ENCODE peak calls at places on chromosome 15, in six cellular contexts. P is SHP77; G is IMR-90; X is NCI-H1092 treated with DMSO at 0.1 percent for 48 hours; F is stimulated activated CD4-positive, alpha-beta T cell treated with anti-CD3 and anti-CD28 coated beads, Interleukin-15, amount 100 ng/mL, for 24 hours; S is H1. U is an unnamed sample.

GRCh38 chr15:23823508-23823907 is 136.4 kb upstream of the NDN start:
- DNase-seq in P (peak), S (peak), G (no peak), X (no peak), F (peak), U (peak)

GRCh38 chr15:80878242-80878866 is 99.2 kb downstream of the CEMIP start:
- DNase-seq in S (no peak), P (no peak), F (no peak), X (no peak), G (peak), U (no peak)

GRCh38 chr15:73959012-73959581 is 32.8 kb downstream of the LOXL1 start:
- DNase-seq in F (no peak), P (no peak), G (no peak), X (peak), S (no peak), U (no peak)

GRCh38 chr15:62469874-62470688 is 305.0 kb upstream of the C2CD4B start:
- DNase-seq in S (no peak), F (no peak), P (no peak), G (peak), X (no peak), U (no peak)

GRCh38 chr15:70265466-70265978 is 167.8 kb upstream of the TLE3 start:
- DNase-seq in X (no peak), S (no peak), F (no peak), P (no peak), G (no peak), U (no peak)

GRCh38 chr15:64634576-64635485 is 140.6 kb downstream of the RBPMS2 start:
- DNase-seq in F (peak), G (no peak), X (peak), P (no peak), S (peak), U (peak)

GRCh38 chr15:95284933-95285401 is 1045.5 kb upstream of the NR2F2 start:
- DNase-seq in F (peak), G (peak), S (no peak), X (no peak), P (no peak), U (no peak)

GRCh38 chr15:88909956-88910831 is 3.0 kb downstream of the MFGE8 start:
- DNase-seq in P (no peak), X (no peak), S (no peak), G (no peak), F (no peak), U (no peak)

GRCh38 chr15:96049323-96049722 is 281.2 kb upstream of the NR2F2 start:
- DNase-seq in P (no peak), F (no peak), G (no peak), X (no peak), S (no peak), U (no peak)